ENCODE peak calls at places on chromosomes 3 and 15, in four cellular contexts. G is kidney epithelial cell, Z is H7, J is transverse colon. O is an unnamed sample.

GRCh38 chr3:117557469-117557868 is 847.9 kb downstream of the TUSC7 start:
- DNase-seq in J (no peak), Z (no peak), G (no peak), O (no peak)

GRCh38 chr3:9727041-9727595 is 4.4 kb upstream of the BRPF1 start:
- DNase-seq in G (no peak), Z (peak), J (no peak), O (no peak)

GRCh38 chr15:83283813-83284562 is 476 bp downstream of the BNC1 start:
- DNase-seq in Z (peak), J (no peak), G (no peak), O (no peak)

GRCh38 chr3:9385209-9385936 is 12.0 kb upstream of the SETD5 start:
- DNase-seq in J (no peak), Z (no peak), G (no peak), O (no peak)

GRCh38 chr3:104437891-104438290 is 928.8 kb upstream of the ALCAM start:
- DNase-seq in J (no peak), Z (no peak), G (no peak), O (peak)

GRCh38 chr3:25532763-25533162 is 104.7 kb downstream of the RARB start:
- DNase-seq in Z (peak), J (no peak), G (no peak), O (no peak)

GRCh38 chr3:38039101-38039898 is at the start of gene DLEC1:
- DNase-seq in G (no peak), J (peak), Z (peak), O (no peak)

GRCh38 chr15:69648775-69649735 is 196.4 kb downstream of the RPLP1 start:
- DNase-seq in Z (peak), J (no peak), G (no peak), O (no peak)

GRCh38 chr3:184551103-184551502 is 10.5 kb upstream of the EPHB3 start:
- DNase-seq in J (no peak), G (no peak), Z (peak), O (no peak)

GRCh38 chr3:102057781-102058421 is 208.6 kb downstream of the NFKBIZ start:
- DNase-seq in G (no peak), Z (no peak), J (no peak), O (no peak)

GRCh38 chr15:42107483-42107882 is 13.1 kb upstream of the PLA2G4D start:
- DNase-seq in G (no peak), J (peak), Z (no peak), O (no peak)

GRCh38 chr3:188861847-188862740 is 309.7 kb upstream of the TPRG1 start:
- DNase-seq in G (peak), Z (no peak), J (no peak), O (no peak)

GRCh38 chr15:66743703-66744536 is 41.9 kb downstream of the SMAD6 start:
- DNase-seq in Z (no peak), G (no peak), J (no peak), O (no peak)

GRCh38 chr15:96331141-96331941 is 841 bp downstream of the NR2F2 start:
- DNase-seq in G (no peak), J (no peak), Z (peak), O (no peak)

GRCh38 chr15:85810075-85810474 is 15.3 kb upstream of the KLHL25 start:
- DNase-seq in Z (no peak), G (no peak), J (no peak), O (no peak)

GRCh38 chr15:85804481-85805165 is 9.9 kb upstream of the KLHL25 start:
- DNase-seq in J (no peak), G (no peak), Z (no peak), O (no peak)

GRCh38 chr15:85800460-85801123 is 5.9 kb upstream of the KLHL25 start:
- DNase-seq in Z (peak), G (peak), J (peak), O (no peak)

GRCh38 chr15:85805392-85805791 is 10.7 kb upstream of the KLHL25 start:
- DNase-seq in J (no peak), Z (no peak), G (no peak), O (no peak)
- H3K4me3 ChIP-seq in J (no peak), Z (no peak), G (no peak), O (no peak)

GRCh38 chr15:79431636-79432344 is at the start of gene MINAR1:
- DNase-seq in J (no peak), Z (peak), G (no peak), O (no peak)
- H3K4me3 ChIP-seq in J (no peak), Z (peak), G (peak), O (peak)

DNA sequence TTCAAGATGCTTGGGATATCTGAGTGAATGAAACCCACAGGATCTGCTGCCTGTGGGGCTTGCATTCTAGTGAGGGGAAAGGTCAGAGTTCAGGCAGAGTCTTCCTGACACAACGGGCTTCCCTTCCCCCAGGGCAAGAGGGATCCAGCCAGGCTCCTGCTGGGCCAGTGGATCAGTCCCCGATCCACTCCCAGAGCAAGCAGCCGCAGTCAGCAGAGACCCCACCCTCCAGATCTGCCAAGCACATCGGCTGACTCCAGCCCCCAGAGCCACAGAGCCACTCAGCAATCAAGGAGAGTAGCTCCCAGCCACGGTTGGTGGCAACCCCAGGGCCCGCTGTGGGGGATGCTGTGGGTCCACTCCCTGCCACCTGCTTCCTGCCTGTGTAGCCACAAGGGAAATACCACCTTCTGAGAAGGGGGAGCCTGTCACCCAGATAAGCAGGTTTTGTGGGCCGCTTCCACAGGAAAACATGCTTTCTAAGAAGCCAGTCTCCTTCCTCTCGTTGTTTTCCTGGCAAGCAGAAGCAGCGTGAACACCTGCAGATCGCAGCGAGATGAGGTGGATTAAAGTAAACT is 44.9 kb downstream of the CPN2 start:
- DNase-seq in Z (no peak), G (no peak), J (no peak), O (no peak)
- H3K4me3 ChIP-seq in Z (no peak), G (no peak), J (no peak), O (no peak)

GRCh38 chr15:58538901-58539300 is 107.1 kb downstream of the LIPC start:
- DNase-seq in G (no peak), Z (no peak), J (no peak), O (no peak)

GRCh38 chr15:58539548-58539947 is 107.8 kb downstream of the LIPC start:
- DNase-seq in Z (no peak), J (no peak), G (no peak), O (no peak)

GRCh38 chr15:58537033-58537432 is 105.2 kb downstream of the LIPC start:
- DNase-seq in J (no peak), G (no peak), Z (no peak), O (no peak)

GRCh38 chr15:58537480-58537879 is 105.7 kb downstream of the LIPC start:
- DNase-seq in Z (no peak), J (no peak), G (no peak), O (no peak)

GRCh38 chr15:58538225-58538731 is 106.5 kb downstream of the LIPC start:
- DNase-seq in G (no peak), Z (no peak), J (no peak), O (no peak)
- H3K4me3 ChIP-seq in G (no peak), Z (no peak), J (no peak), O (no peak)